ENCODE peak calls at places on chromosomes 13 and 19, in ten cellular contexts. D, B, G, I, X, R, P, K, Y and M are unnamed samples.

GRCh38 chr19:38718747-38719543 is 25.3 kb downstream of the CAPN12 start:
- DNase-seq in D (no peak), B (no peak), G (peak), X (peak), R (no peak), P (no peak), Y (peak), K (no peak), I (no peak), M (no peak)

GRCh38 chr13:106533940-106534843 is 1.3 kb downstream of the EFNB2 start:
- DNase-seq in D (no peak), R (peak), B (peak), K (no peak), I (no peak), X (peak), Y (peak), P (peak), G (peak), M (peak)

GRCh38 chr13:26476744-26477129 is 80.7 kb upstream of the WASF3 start:
- DNase-seq in P (no peak), I (no peak), X (no peak), K (no peak), B (no peak), R (no peak), Y (no peak), G (no peak), D (no peak), M (no peak)

GRCh38 chr13:33743438-33744368 is 74.2 kb upstream of the RFC3 start:
- DNase-seq in B (no peak), Y (peak), D (no peak), I (no peak), K (peak), R (no peak), G (no peak), P (no peak), X (no peak), M (peak)

GRCh38 chr19:10881403-10882107 is 10.2 kb downstream of the CARM1 start:
- DNase-seq in B (no peak), I (no peak), G (no peak), P (no peak), X (no peak), R (no peak), D (no peak), Y (no peak), K (no peak), M (no peak)

GRCh38 chr19:1746401-1747284 is 6.7 kb upstream of the ONECUT3 start:
- DNase-seq in R (no peak), D (no peak), G (peak), P (no peak), Y (peak), I (peak), K (no peak), X (peak), B (no peak), M (no peak)

GRCh38 chr19:2353159-2353894 is 6.7 kb upstream of the TMPRSS9 start:
- DNase-seq in Y (no peak), P (no peak), R (no peak), D (no peak), I (no peak), K (no peak), X (no peak), G (no peak), B (no peak), M (no peak)

GRCh38 chr13:100356889-100357288 is 231.7 kb downstream of the GGACT start:
- DNase-seq in Y (peak), B (no peak), D (no peak), K (no peak), I (no peak), G (no peak), X (no peak), R (no peak), P (no peak), M (no peak)

GRCh38 chr13:48318714-48319457 is 15.3 kb downstream of the RB1 start:
- DNase-seq in B (no peak), D (no peak), Y (no peak), I (no peak), G (no peak), K (no peak), P (no peak), R (peak), X (no peak), M (no peak)

GRCh38 chr13:36343766-36344165 is 2.4 kb downstream of the SPART start:
- DNase-seq in Y (no peak), X (no peak), D (no peak), R (no peak), K (no peak), P (no peak), B (no peak), I (no peak), G (no peak), M (no peak)

GRCh38 chr19:18226956-18227780 is 930 bp upstream of the PDE4C start:
- DNase-seq in B (no peak), X (no peak), R (no peak), I (no peak), K (no peak), G (no peak), D (no peak), P (no peak), Y (no peak), M (peak)

GRCh38 chr19:16530540-16531379 is 11.5 kb downstream of the CHERP start:
- DNase-seq in Y (no peak), P (no peak), I (no peak), X (no peak), G (no peak), R (no peak), K (no peak), D (no peak), B (no peak), M (no peak)

GRCh38 chr19:16532440-16533273 is 9.6 kb downstream of the CHERP start:
- DNase-seq in I (no peak), K (no peak), R (no peak), D (no peak), G (no peak), B (no peak), X (no peak), Y (no peak), P (no peak), M (no peak)

GRCh38 chr19:16529466-16530144 is 12.6 kb downstream of the CHERP start:
- DNase-seq in I (no peak), G (no peak), K (no peak), X (no peak), P (no peak), D (no peak), B (no peak), Y (no peak), R (no peak), M (no peak)

GRCh38 chr19:16527971-16528521 is 14.2 kb downstream of the CHERP start:
- DNase-seq in I (peak), P (no peak), K (peak), Y (peak), R (no peak), D (no peak), X (no peak), B (no peak), G (no peak), M (peak)

GRCh38 chr19:16531380-16531669 is 10.9 kb downstream of the CHERP start:
- DNase-seq in K (no peak), Y (no peak), D (no peak), I (no peak), B (no peak), G (no peak), P (no peak), R (no peak), X (no peak), M (no peak)
- TF ChIP-seq CTCF in K (no peak), Y (no peak), D (no peak), I (no peak), B (no peak), G (no peak), P (no peak), R (no peak), X (no peak), M (no peak)

GRCh38 chr13:51148223-51148951 is 37.3 kb upstream of the C13orf42 start:
- DNase-seq in R (no peak), G (no peak), B (no peak), Y (no peak), D (no peak), P (no peak), X (no peak), I (peak), K (no peak), M (no peak)

GRCh38 chr13:51146667-51147066 is 35.6 kb upstream of the C13orf42 start:
- DNase-seq in K (no peak), D (no peak), R (no peak), G (no peak), B (no peak), Y (no peak), P (no peak), I (no peak), X (no peak), M (no peak)

GRCh38 chr13:51151463-51151862 is 40.4 kb upstream of the C13orf42 start:
- DNase-seq in G (no peak), X (no peak), P (no peak), Y (no peak), B (no peak), K (no peak), D (no peak), I (no peak), R (no peak), M (no peak)

GRCh38 chr13:51147732-51148131 is 36.7 kb upstream of the C13orf42 start:
- DNase-seq in K (no peak), R (no peak), B (no peak), G (no peak), D (no peak), X (no peak), P (no peak), I (no peak), Y (no peak), M (no peak)

GRCh38 chr13:51148952-51149573 is 38.0 kb upstream of the C13orf42 start:
- DNase-seq in K (peak), G (peak), R (no peak), Y (peak), P (peak), D (no peak), I (peak), B (no peak), X (peak), M (no peak)
- TF ChIP-seq CTCF in K (peak), G (peak), R (no peak), Y (peak), P (peak), D (peak), I (peak), B (no peak), X (peak), M (peak)

GRCh38 chr19:6100284-6100915 is 9.9 kb downstream of the RFX2 start:
- DNase-seq in B (no peak), K (no peak), X (no peak), G (no peak), D (no peak), I (peak), P (no peak), R (no peak), Y (no peak), M (peak)
- TF ChIP-seq CTCF in B (no peak), K (no peak), X (no peak), G (no peak), D (no peak), I (no peak), P (no peak), R (no peak), Y (no peak), M (peak)

DNA sequence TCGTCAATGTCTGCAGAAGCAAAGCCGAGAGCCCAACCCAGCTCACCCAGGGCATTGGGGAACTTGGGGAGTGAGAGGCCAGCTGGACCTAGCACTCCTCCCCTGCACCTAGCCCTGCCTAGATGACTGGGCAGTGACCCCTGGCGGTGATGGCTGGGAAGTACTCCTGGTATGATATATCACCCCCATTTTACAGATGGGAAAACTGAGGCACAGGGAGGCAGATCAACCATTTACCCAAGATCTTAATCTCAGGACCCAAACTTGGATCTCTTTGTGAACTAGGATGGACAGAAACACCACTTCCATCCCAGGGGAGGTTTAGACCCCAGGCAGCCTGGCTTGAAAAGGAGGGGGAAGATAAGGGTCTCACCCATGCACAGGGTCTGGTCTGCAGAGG is 43.5 kb downstream of the CCL25 start:
- DNase-seq in P (no peak), D (no peak), B (no peak), G (no peak), I (no peak), Y (no peak), R (no peak), X (no peak), K (peak), M (no peak)
- TF ChIP-seq CTCF in P (no peak), D (no peak), B (no peak), G (no peak), I (no peak), Y (no peak), R (no peak), X (no peak), K (peak), M (no peak)